ENCODE peak calls at places on chromosomes 2 and 18, in six cellular contexts. U is esophagus squamous epithelium, E is right lobe of liver, Z is ovary, X is K562, V is aorta. R is an unnamed sample.

GRCh38 chr2:96025107-96025492 is 9.6 kb downstream of the GPAT2 start:
- DNase-seq in U (no peak), E (no peak), Z (no peak), X (no peak), V (no peak), R (no peak)

GRCh38 chr2:53958443-53958842 is 12.3 kb downstream of the PSME4 start:
- DNase-seq in U (no peak), E (no peak), Z (no peak), X (no peak), V (no peak), R (no peak)

GRCh38 chr2:164841719-164842623 is at the start of gene COBLL1:
- DNase-seq in U (no peak), E (peak; percentile 91), Z (peak; percentile 83), X (peak; percentile 49), V (peak; percentile 91), R (peak; percentile 92)

GRCh38 chr2:108377411-108377810 is 343 bp upstream of the SULT1C4 start:
- DNase-seq in U (no peak), E (no peak), Z (no peak), X (no peak), V (no peak), R (no peak)

GRCh38 chr2:238081150-238081549 is 19.0 kb upstream of the ESPNL start:
- DNase-seq in U (no peak), E (no peak), Z (no peak), X (no peak), V (no peak), R (no peak)

GRCh38 chr2:1777792-1778191 is 33.5 kb upstream of the PXDN start:
- DNase-seq in U (no peak), E (no peak), Z (no peak), X (no peak), V (no peak), R (no peak)

GRCh38 chr2:127626175-127626574 is 19.8 kb upstream of the GPR17 start:
- DNase-seq in U (no peak), E (no peak), Z (no peak), X (no peak), V (peak; percentile 70), R (no peak)

GRCh38 chr2:70596293-70596692 is 42.7 kb upstream of the TGFA start:
- DNase-seq in U (no peak), E (no peak), Z (no peak), X (no peak), V (no peak), R (no peak)

GRCh38 chr18:51621103-51621969 is 423.9 kb upstream of the MEX3C start:
- DNase-seq in U (no peak), E (no peak), Z (no peak), X (peak; percentile 59), V (no peak), R (no peak)

GRCh38 chr2:230796280-230796862 is 68.4 kb upstream of the ITM2C start:
- DNase-seq in U (no peak), E (no peak), Z (no peak), X (no peak), V (no peak), R (no peak)

GRCh38 chr2:111095426-111095825 is 25.3 kb upstream of the BCL2L11 start:
- DNase-seq in U (no peak), E (no peak), Z (no peak), X (no peak), V (no peak), R (no peak)

GRCh38 chr2:146128216-146128615 is 1608.3 kb upstream of the ZEB2 start:
- DNase-seq in U (no peak), E (no peak), Z (no peak), X (no peak), V (no peak), R (no peak)

GRCh38 chr2:229174794-229175529 is 96.1 kb downstream of the PID1 start:
- DNase-seq in U (no peak), E (no peak), Z (peak; percentile 22), X (no peak), V (no peak), R (no peak)
- H3K9me3 ChIP-seq in U (no peaks in the 10 kb centered on the region), E (no peaks in the 10 kb centered on the region), Z (no peaks in the 10 kb centered on the region), X (no peaks in the 10 kb centered on the region), V (peaks cover 1% of the 10 kb centered on the region), R (no peaks in the 10 kb centered on the region)

DNA sequence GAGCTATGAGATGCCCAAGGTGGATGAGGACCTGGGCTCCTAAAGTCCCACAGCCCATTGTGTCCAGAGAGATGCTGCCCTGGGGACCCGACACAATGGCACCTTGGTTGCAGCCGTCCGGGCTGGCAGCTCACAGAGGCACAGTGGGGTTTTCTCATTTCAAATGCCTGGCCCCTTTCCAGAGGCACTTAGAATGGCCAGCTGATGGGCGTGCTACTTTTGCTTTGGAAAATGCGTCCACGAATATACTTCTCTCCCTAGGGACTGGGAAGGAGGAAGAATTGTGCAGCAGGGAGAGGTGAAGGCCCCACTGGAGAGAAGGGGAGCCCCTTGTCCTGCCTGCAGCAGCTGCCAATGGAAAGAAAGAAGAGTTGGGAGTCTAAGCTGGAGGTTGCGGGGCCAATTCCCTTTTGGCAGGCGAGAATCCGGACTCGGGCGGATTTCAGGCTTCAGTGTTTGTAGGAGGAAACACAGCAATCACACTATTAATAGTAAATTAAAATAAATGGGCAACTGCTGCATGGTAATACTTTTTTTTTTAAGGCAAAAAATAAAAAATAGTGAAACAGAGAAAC is 1.1 kb upstream of the MAL start:
- DNase-seq in U (no peak), E (no peak), Z (no peak), X (no peak), V (no peak), R (no peak)
- H3K4me3 ChIP-seq in U (peak overlapping the region; percentile 60), E (no peak overlapping the region), Z (no peak overlapping the region), X (no peak overlapping the region), V (no peak overlapping the region), R (no peak overlapping the region)

GRCh38 chr18:564708-565561 is 15.2 kb upstream of the CETN1 start:
- DNase-seq in U (no peak), E (no peak), Z (no peak), X (no peak), V (no peak), R (no peak)
- H3K9me3 ChIP-seq in U (no peaks in the 10 kb centered on the region), E (no peaks in the 10 kb centered on the region), Z (no peaks in the 10 kb centered on the region), X (no peaks in the 10 kb centered on the region), V (no peaks in the 10 kb centered on the region), R (no peaks in the 10 kb centered on the region)

DNA sequence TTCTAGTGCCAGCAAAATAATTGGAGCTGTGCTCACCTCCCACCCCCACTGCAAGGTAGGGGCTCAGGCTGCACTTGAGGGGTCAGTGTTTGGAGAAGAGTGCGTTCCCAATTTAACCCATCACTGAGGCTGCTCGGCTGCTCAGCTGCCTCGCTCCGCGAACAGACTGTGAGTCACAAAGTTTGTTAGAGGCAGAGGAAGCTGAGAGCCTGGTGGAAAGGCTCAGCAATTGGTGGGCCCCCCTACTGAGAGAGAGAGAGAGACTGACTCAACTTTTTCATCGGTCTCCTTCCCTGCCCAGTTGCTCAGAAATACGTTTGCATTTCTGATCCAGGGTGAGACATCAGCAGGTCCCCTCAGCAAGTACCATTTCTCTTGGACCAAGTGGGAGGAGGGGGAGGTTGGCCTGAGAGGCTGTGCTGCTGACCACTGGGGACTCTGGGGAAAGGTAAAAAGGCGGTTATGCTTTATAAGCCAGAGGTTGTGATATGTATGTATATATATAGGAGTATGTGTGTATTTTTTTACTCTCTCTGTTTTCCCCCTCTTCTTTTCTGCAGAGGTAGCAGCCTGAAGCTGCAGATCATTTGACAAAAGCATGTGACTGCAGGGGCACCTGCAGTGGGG is 1.5 kb downstream of the EFR3B start:
- DNase-seq in U (no peak), E (no peak), Z (no peak), X (no peak), V (peak; percentile 74), R (no peak)
- H3K4me3 ChIP-seq in U (no peak overlapping the region), E (peak overlapping the region; percentile 59), Z (no peak overlapping the region), X (no peak overlapping the region), V (no peak overlapping the region), R (peak overlapping the region; percentile 64)

GRCh38 chr2:11974573-11974972 is 228.1 kb downstream of the LPIN1 start:
- DNase-seq in U (no peak), E (no peak), Z (no peak), X (no peak), V (no peak), R (no peak)
- H3K9me3 ChIP-seq in U (no peaks in the 10 kb centered on the region), E (no peaks in the 10 kb centered on the region), Z (no peaks in the 10 kb centered on the region), X (peaks cover 12% of the 10 kb centered on the region), V (peaks cover 4% of the 10 kb centered on the region), R (no peaks in the 10 kb centered on the region)

GRCh38 chr2:226792155-226792871 is 7.3 kb downstream of the IRS1 start:
- DNase-seq in U (no peak), E (peak; percentile 52), Z (no peak), X (no peak), V (no peak), R (no peak)

GRCh38 chr2:226794751-226795171 is 4.9 kb downstream of the IRS1 start:
- DNase-seq in U (no peak), E (peak; percentile 55), Z (peak; percentile 39), X (no peak), V (no peak), R (peak; percentile 28)

GRCh38 chr2:226795281-226796011 is 4.2 kb downstream of the IRS1 start:
- DNase-seq in U (no peak), E (peak; percentile 50), Z (peak; percentile 32), X (no peak), V (peak; percentile 77), R (peak; percentile 76)

GRCh38 chr2:226793615-226794014 is 6.0 kb downstream of the IRS1 start:
- DNase-seq in U (no peak), E (no peak), Z (no peak), X (no peak), V (no peak), R (no peak)

DNA sequence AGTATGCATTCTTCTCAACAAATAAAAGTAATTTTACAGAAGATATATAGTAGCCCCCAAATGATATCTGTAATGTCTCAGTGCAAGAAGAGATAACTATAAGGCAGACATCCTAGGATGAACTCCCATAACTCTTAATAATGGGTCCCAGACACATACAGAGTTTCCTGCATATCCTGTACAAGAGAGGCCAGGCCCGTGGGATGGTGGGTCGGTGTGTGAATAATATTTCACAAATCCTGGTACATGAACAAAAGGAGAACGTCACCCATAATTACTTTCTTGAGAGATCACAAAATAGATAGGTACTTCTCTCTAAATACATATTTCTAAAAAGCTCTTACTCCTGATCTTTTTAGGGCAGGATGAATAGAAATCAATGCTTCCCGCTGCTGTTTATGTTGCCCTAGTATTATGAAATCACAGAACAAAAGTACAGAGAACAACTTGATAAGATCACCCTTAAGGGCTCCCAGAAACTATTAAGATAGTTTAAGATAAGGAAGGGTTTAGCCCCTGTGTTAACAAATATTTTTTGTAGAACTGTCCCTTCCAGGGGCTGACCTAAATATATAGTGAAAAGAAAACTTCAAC is 5.4 kb downstream of the IRS1 start:
- DNase-seq in U (no peak), E (no peak), Z (no peak), X (no peak), V (no peak), R (no peak)
- H3K4me3 ChIP-seq in U (peak overlapping the region; percentile 78), E (peak overlapping the region; percentile 74), Z (peak overlapping the region; percentile 93), X (no peak overlapping the region), V (peak overlapping the region; percentile 60), R (peak overlapping the region; percentile 68)

GRCh38 chr2:228592925-228593324 is 411.4 kb upstream of the SPHKAP start:
- DNase-seq in U (no peak), E (no peak), Z (no peak), X (no peak), V (no peak), R (no peak)

GRCh38 chr2:228597032-228597431 is 415.5 kb upstream of the SPHKAP start:
- DNase-seq in U (no peak), E (no peak), Z (no peak), X (no peak), V (no peak), R (no peak)

GRCh38 chr2:228589115-228589514 is 407.6 kb upstream of the SPHKAP start:
- DNase-seq in U (no peak), E (no peak), Z (no peak), X (no peak), V (no peak), R (no peak)

GRCh38 chr2:228590681-228591080 is 409.2 kb upstream of the SPHKAP start:
- DNase-seq in U (no peak), E (no peak), Z (no peak), X (no peak), V (no peak), R (no peak)

GRCh38 chr2:228593992-228594391 is 412.5 kb upstream of the SPHKAP start:
- DNase-seq in U (no peak), E (no peak), Z (no peak), X (no peak), V (no peak), R (no peak)
- H3K9me3 ChIP-seq in U (no peaks in the 10 kb centered on the region), E (no peaks in the 10 kb centered on the region), Z (no peaks in the 10 kb centered on the region), X (no peaks in the 10 kb centered on the region), V (no peaks in the 10 kb centered on the region), R (no peaks in the 10 kb centered on the region)

R was measured in left lung.